ENCODE peak calls at places on chromosomes 1 and 21, in six cellular contexts. C is A549, G is K562, X is GM12878, H is HepG2, Q is upper lobe of left lung. I is an unnamed sample.

GRCh38 chr1:225329041-225329440 is 98.8 kb downstream of the LBR start:
- ATAC-seq in H (no peak), G (no peak), X (no peak), C (no peak), Q (no peak), I (no peak)

GRCh38 chr1:241648159-241648558 is 3.9 kb upstream of the WDR64 start:
- ATAC-seq in X (no peak), H (no peak), C (no peak), Q (no peak), G (no peak), I (no peak)

GRCh38 chr1:164716992-164717703 is 158.2 kb downstream of the PBX1 start:
- ATAC-seq in Q (no peak), X (peak), H (no peak), G (no peak), C (no peak), I (no peak)

GRCh38 chr21:43805275-43805800 is 16.0 kb downstream of the RRP1 start:
- ATAC-seq in C (no peak), H (no peak), G (peak), X (peak), Q (no peak), I (no peak)

GRCh38 chr21:40936771-40937261 is 89.9 kb upstream of the DSCAM start:
- ATAC-seq in Q (no peak), H (no peak), G (no peak), X (no peak), C (no peak), I (no peak)

GRCh38 chr1:232462200-232462599 is 167.7 kb downstream of the SIPA1L2 start:
- ATAC-seq in H (no peak), Q (no peak), C (no peak), X (no peak), G (no peak), I (no peak)

GRCh38 chr1:23902611-23903278 is 10.4 kb downstream of the CNR2 start:
- ATAC-seq in G (no peak), H (no peak), C (no peak), X (no peak), Q (no peak), I (peak)

GRCh38 chr1:18936814-18937481 is 19.5 kb downstream of the IFFO2 start:
- ATAC-seq in X (no peak), H (peak), Q (no peak), C (peak), G (no peak), I (no peak)

GRCh38 chr1:229254910-229255541 is 15.9 kb upstream of the RAB4A start:
- ATAC-seq in G (no peak), H (peak), C (peak), X (peak), Q (no peak), I (peak)

GRCh38 chr1:17877896-17878295 is 122.8 kb downstream of the ACTL8 start:
- ATAC-seq in C (no peak), X (no peak), G (no peak), H (no peak), Q (no peak), I (no peak)

GRCh38 chr1:147598631-147599361 is 57.5 kb downstream of the BCL9 start:
- ATAC-seq in C (peak), X (peak), H (peak), G (peak), Q (peak), I (peak)

GRCh38 chr1:41666991-41667631 is 182.6 kb upstream of the EDN2 start:
- ATAC-seq in H (no peak), X (peak), C (no peak), G (no peak), Q (no peak), I (no peak)

GRCh38 chr1:19312782-19313635 is 883 bp downstream of the SLC66A1 start:
- ATAC-seq in Q (peak), C (peak), G (peak), H (no peak), X (peak), I (no peak)

GRCh38 chr1:169103443-169103842 is 3.0 kb upstream of the ATP1B1 start:
- ATAC-seq in G (no peak), C (no peak), Q (peak), X (no peak), H (no peak), I (no peak)

GRCh38 chr1:234733427-234733826 is 123.4 kb upstream of the IRF2BP2 start:
- ATAC-seq in H (no peak), X (no peak), C (no peak), Q (no peak), G (no peak), I (no peak)

GRCh38 chr21:46371204-46372013 is 47.5 kb downstream of the PCNT start:
- ATAC-seq in H (no peak), X (peak), Q (peak), G (no peak), C (no peak), I (no peak)

GRCh38 chr1:36782785-36783184 is 251.5 kb downstream of the GRIK3 start:
- ATAC-seq in G (no peak), C (no peak), X (no peak), H (peak), Q (no peak), I (no peak)

GRCh38 chr1:56566040-56566774 is 13.2 kb downstream of the PLPP3 start:
- ATAC-seq in Q (no peak), H (peak), X (peak), G (no peak), C (peak), I (no peak)

GRCh38 chr1:206816390-206817287 is 44.3 kb upstream of the IL10 start:
- ATAC-seq in X (peak), G (peak), Q (no peak), H (no peak), C (no peak), I (no peak)

DNA sequence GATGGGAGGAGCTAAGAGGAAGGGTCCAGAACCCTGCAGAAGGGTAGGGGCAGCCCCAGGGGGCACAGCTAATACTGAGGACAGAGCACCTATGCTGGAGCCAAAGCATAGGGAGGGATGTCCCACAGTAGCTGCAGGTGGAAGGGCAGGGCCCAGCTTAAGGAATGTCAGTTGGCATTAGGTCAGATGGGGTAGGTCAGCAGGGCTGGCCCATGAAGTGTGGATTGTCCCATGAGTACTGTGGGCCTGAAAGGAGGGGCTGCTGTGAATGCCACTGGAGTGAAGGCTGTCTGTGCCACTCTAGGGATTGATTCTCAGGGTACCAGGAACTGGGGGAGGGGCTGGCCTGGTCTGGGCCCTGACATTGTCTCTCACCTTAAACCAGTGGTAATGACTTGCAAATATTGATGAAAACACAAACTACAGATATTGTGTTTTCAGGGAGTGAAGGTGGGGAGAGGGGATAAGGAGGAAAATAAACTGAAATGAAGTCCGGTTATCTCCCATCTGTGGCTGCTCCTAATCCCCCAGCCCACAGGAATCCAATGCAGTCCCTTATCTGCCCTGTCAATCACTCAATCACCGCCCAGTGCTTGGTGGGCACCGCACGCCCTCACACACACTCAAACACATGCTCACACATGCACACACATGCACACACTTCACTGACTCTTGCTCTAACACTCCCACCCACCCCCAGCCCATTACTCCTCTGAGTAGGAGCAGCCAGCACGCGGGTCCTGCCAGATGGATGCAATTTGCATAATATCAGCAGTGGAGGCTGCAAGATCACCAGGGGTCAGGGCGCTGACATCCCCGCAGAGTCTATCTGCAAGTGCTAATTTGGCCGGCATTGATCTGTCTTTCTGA is 27.8 kb downstream of the DMAP1 start:
- ATAC-seq in H (no peak), Q (no peak), G (no peak), C (no peak), X (no peak), I (no peak)
- TF ChIP-seq EP300 in H (no peak), Q (no peak), G (no peak), C (no peak), X (no peak), I (no peak)

GRCh38 chr1:32972814-32973428 is 8.3 kb upstream of the RNF19B start:
- ATAC-seq in H (peak), C (peak), Q (peak), X (peak), G (no peak), I (peak)
- TF ChIP-seq POLR2A in H (no peak), C (no peak), Q (no peak), X (no peak), G (no peak), I (no peak)

GRCh38 chr1:64186898-64187280 is 16.5 kb upstream of the UBE2U start:
- ATAC-seq in G (no peak), C (no peak), X (no peak), H (no peak), Q (peak), I (no peak)
- H3K27ac ChIP-seq in G (no peak), C (no peak), X (no peak), H (no peak), Q (no peak), I (no peak)

DNA sequence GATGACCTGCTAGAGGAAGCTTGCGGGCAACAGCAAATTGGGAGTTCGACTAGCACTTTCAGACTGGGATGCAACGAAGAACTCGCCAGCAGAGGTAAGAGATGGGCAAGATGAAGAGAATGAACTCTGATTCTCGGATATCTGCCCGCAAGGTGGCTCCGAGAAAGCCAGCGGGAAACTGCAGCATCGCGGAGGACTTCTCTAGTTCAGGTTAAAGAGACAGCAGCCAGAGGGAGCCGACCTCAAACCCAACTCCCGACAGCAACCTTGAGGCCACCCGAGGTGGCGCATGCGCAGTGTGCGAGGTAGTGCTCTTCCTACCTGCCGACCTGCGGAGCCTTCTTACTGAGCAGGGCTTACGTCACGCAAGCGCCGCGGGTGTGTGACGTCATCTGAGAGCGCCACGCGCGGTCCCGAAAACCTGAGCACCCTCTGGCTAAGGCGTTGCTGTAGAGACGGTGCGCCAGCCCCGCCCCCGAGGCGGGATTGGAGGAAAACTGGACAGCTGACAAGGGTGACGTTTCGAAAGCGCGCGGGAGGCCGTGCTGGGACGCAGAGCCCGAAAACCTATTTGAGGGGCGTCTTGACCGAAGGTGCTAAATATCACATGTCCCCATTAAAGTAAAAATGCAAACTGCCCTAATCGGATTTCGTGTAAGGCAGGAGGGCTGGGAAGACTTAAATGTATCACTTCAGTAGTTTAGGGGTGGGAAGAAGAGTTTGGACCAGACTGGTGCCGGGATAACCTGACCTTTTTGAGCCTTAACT is 110.5 kb upstream of the SLC25A33 start:
- ATAC-seq in X (peak), Q (peak), H (peak), G (peak), C (peak), I (peak)
- TF ChIP-seq EP300 in X (no peak), Q (no peak), H (no peak), G (peak), C (no peak), I (no peak)

I was measured in gastroesophageal sphincter.